ENCODE peak calls at places on chromosomes 6 and 20, in six cellular contexts. T is uterus, B is T-helper 17 cell, Y is mammary epithelial cell, Z is colonic mucosa, V is DND-41. E is an unnamed sample.

GRCh38 chr20:14193885-14194284 is 143.5 kb downstream of the FLRT3 start:
- DNase-seq in Y (peak; percentile 12), T (no peak), Z (no peak), V (no peak), B (no peak), E (no peak)

GRCh38 chr6:151647871-151648639 is 154.2 kb downstream of the CCDC170 start:
- DNase-seq in Y (peak; percentile 16), Z (no peak), B (no peak), V (peak; percentile 39), T (no peak), E (no peak)

GRCh38 chr20:8151371-8151770 is 19.3 kb downstream of the PLCB1 start:
- DNase-seq in V (no peak), B (no peak), Y (no peak), Z (no peak), T (no peak), E (no peak)

GRCh38 chr20:22601361-22602141 is 17.2 kb upstream of the FOXA2 start:
- DNase-seq in Y (peak; percentile 24), B (no peak), T (no peak), V (no peak), Z (no peak), E (no peak)

GRCh38 chr20:37220796-37221195 is 40.8 kb downstream of the GHRH start:
- DNase-seq in T (no peak), B (no peak), V (no peak), Z (no peak), Y (no peak), E (peak; percentile 37)

GRCh38 chr20:23367770-23368169 is 5.8 kb downstream of the GZF1 start:
- DNase-seq in Z (no peak), T (no peak), B (no peak), Y (peak; percentile 67), V (no peak), E (no peak)

GRCh38 chr6:110664933-110665332 is 150.3 kb downstream of the CDK19 start:
- DNase-seq in Y (no peak), T (no peak), B (no peak), V (no peak), Z (no peak), E (peak; percentile 68)

GRCh38 chr20:18144541-18145099 is 7.0 kb downstream of the KAT14 start:
- DNase-seq in Z (no peak), T (no peak), V (no peak), B (no peak), Y (peak; percentile 68), E (peak; percentile 65)

GRCh38 chr6:144378437-144378836 is 93.3 kb downstream of the UTRN start:
- DNase-seq in Z (peak; percentile 29), B (no peak), V (no peak), T (no peak), Y (peak; percentile 49), E (peak; percentile 64)

GRCh38 chr6:41733707-41734665 is 1.4 kb downstream of the TFEB start:
- DNase-seq in V (peak; percentile 71), Y (peak; percentile 80), T (peak; percentile 76), Z (peak; percentile 74), B (peak; percentile 73), E (peak; percentile 49)

GRCh38 chr6:80643881-80644280 is 537.4 kb downstream of the BCKDHB start:
- DNase-seq in T (no peak), Y (no peak), V (no peak), Z (no peak), B (no peak), E (no peak)

GRCh38 chr6:113971786-113972185 is 838 bp upstream of the HDAC2 start:
- DNase-seq in V (peak; percentile 19), B (no peak), T (no peak), Z (no peak), Y (peak; percentile 8), E (peak; percentile 22)

GRCh38 chr6:72616406-72617015 is 5.4 kb upstream of the KCNQ5 start:
- DNase-seq in Y (peak; percentile 12), Z (no peak), V (no peak), B (no peak), T (no peak), E (peak; percentile 5)

GRCh38 chr6:36120979-36121706 is 9.2 kb upstream of the MAPK13 start:
- DNase-seq in V (no peak), B (peak; percentile 33), Y (peak; percentile 44), T (no peak), Z (peak; percentile 88), E (peak; percentile 81)

GRCh38 chr6:107215334-107215733 is 100.0 kb upstream of the BEND3 start:
- DNase-seq in V (no peak), T (no peak), B (no peak), Z (no peak), Y (no peak), E (no peak)

GRCh38 chr6:83702749-83703148 is 6.2 kb downstream of the SNAP91 start:
- DNase-seq in Y (no peak), B (no peak), V (no peak), T (no peak), Z (no peak), E (no peak)

GRCh38 chr20:46798430-46798829 is 89.0 kb downstream of the SLC2A10 start:
- DNase-seq in T (no peak), Z (no peak), V (no peak), Y (no peak), B (no peak), E (no peak)

GRCh38 chr6:167400482-167401138 is 75.7 kb downstream of the TTLL2 start:
- DNase-seq in B (no peak), T (no peak), Y (no peak), Z (peak; percentile 13), V (no peak), E (no peak)

GRCh38 chr6:81981812-81982211 is 229.3 kb upstream of the TENT5A start:
- DNase-seq in B (no peak), Z (no peak), T (no peak), Y (peak; percentile 63), V (no peak), E (no peak)

GRCh38 chr6:14804001-14804401 is 441.9 kb upstream of the JARID2 start:
- DNase-seq in B (no peak), Z (no peak), T (no peak), Y (peak; percentile 80), V (no peak), E (no peak)

GRCh38 chr6:47209632-47210031 is 100.1 kb downstream of the TNFRSF21 start:
- DNase-seq in Z (no peak), Y (peak; percentile 28), T (no peak), B (no peak), V (no peak), E (no peak)

GRCh38 chr6:166754218-166755030 is 127.4 kb upstream of the RPS6KA2 start:
- DNase-seq in Z (no peak), B (no peak), V (no peak), T (no peak), Y (no peak), E (no peak)

GRCh38 chr6:7463785-7464184 is 74.2 kb downstream of the RIOK1 start:
- DNase-seq in Z (peak; percentile 72), B (no peak), Y (peak; percentile 65), T (no peak), V (no peak), E (peak; percentile 84)

GRCh38 chr20:25310268-25310920 is 62.5 kb downstream of the PYGB start:
- DNase-seq in T (peak; percentile 54), Z (peak; percentile 82), B (no peak), Y (peak; percentile 83), V (peak; percentile 39), E (peak; percentile 95)

GRCh38 chr6:129701721-129702455 is 8.1 kb downstream of the ARHGAP18 start:
- DNase-seq in B (no peak), V (no peak), Y (no peak), Z (no peak), T (no peak), E (no peak)

GRCh38 chr6:118893095-118893881 is 664 bp upstream of the ASF1A start:
- DNase-seq in V (peak; percentile 66), Z (peak; percentile 45), B (no peak), T (peak; percentile 31), Y (peak; percentile 62), E (peak; percentile 61)

GRCh38 chr6:160919713-160920112 is 71.9 kb upstream of the MAP3K4 start:
- DNase-seq in Z (no peak), B (no peak), T (no peak), Y (peak; percentile 83), V (no peak), E (peak; percentile 81)

GRCh38 chr6:164166996-164167395 is 752.5 kb downstream of the QKI start:
- DNase-seq in Z (no peak), V (no peak), Y (no peak), B (no peak), T (no peak), E (no peak)
- H3K9me3 ChIP-seq in Z (no peaks in the 10 kb centered on the region), V (no peaks in the 10 kb centered on the region), Y (peaks cover 17% of the 10 kb centered on the region), B (no peaks in the 10 kb centered on the region), T (no peaks in the 10 kb centered on the region), E (no peaks in the 10 kb centered on the region)

GRCh38 chr6:134034951-134035822 is 17.2 kb downstream of the SLC2A12 start:
- DNase-seq in V (no peak), Y (peak; percentile 81), Z (no peak), B (no peak), T (no peak), E (no peak)
- H3K9me3 ChIP-seq in V (no peaks in the 10 kb centered on the region), Y (no peaks in the 10 kb centered on the region), Z (no peaks in the 10 kb centered on the region), B (no peaks in the 10 kb centered on the region), T (no peaks in the 10 kb centered on the region), E (no peaks in the 10 kb centered on the region)

GRCh38 chr20:39602649-39603048 is 640.5 kb downstream of the DHX35 start:
- DNase-seq in V (no peak), Y (no peak), Z (no peak), B (no peak), T (no peak), E (no peak)

GRCh38 chr20:39596554-39596953 is 634.4 kb downstream of the DHX35 start:
- DNase-seq in Z (no peak), T (no peak), Y (no peak), B (no peak), V (no peak), E (no peak)

GRCh38 chr20:39605908-39606307 is 643.8 kb downstream of the DHX35 start:
- DNase-seq in V (no peak), B (no peak), Z (no peak), T (no peak), Y (peak; percentile 85), E (no peak)

GRCh38 chr20:39605361-39605760 is 643.2 kb downstream of the DHX35 start:
- DNase-seq in T (no peak), B (no peak), Y (no peak), Z (no peak), V (no peak), E (no peak)

GRCh38 chr20:39600156-39600555 is 638.0 kb downstream of the DHX35 start:
- DNase-seq in B (no peak), T (no peak), Z (no peak), V (no peak), Y (no peak), E (no peak)
- H3K9me3 ChIP-seq in B (no peaks in the 10 kb centered on the region), T (no peaks in the 10 kb centered on the region), Z (no peaks in the 10 kb centered on the region), V (no peaks in the 10 kb centered on the region), Y (no peaks in the 10 kb centered on the region), E (no peaks in the 10 kb centered on the region)

GRCh38 chr6:169388767-169389166 is 135.1 kb upstream of the THBS2 start:
- DNase-seq in T (no peak), Z (no peak), V (no peak), Y (no peak), B (no peak), E (no peak)

GRCh38 chr6:169395080-169395805 is 141.6 kb upstream of the THBS2 start:
- DNase-seq in T (no peak), B (no peak), Z (no peak), V (no peak), Y (peak; percentile 28), E (no peak)

GRCh38 chr6:169393753-169394152 is 140.1 kb upstream of the THBS2 start:
- DNase-seq in Y (no peak), V (no peak), T (no peak), B (no peak), Z (no peak), E (no peak)

GRCh38 chr6:169387809-169388383 is 134.2 kb upstream of the THBS2 start:
- DNase-seq in V (no peak), Y (no peak), B (no peak), Z (no peak), T (no peak), E (no peak)

GRCh38 chr6:169391473-169392071 is 137.9 kb upstream of the THBS2 start:
- DNase-seq in T (no peak), V (no peak), B (no peak), Y (no peak), Z (no peak), E (no peak)
- H3K9me3 ChIP-seq in T (no peaks in the 10 kb centered on the region), V (peaks cover 3% of the 10 kb centered on the region), B (no peaks in the 10 kb centered on the region), Y (no peaks in the 10 kb centered on the region), Z (no peaks in the 10 kb centered on the region), E (no peaks in the 10 kb centered on the region)

E was measured in small intestine.